ENCODE peak calls at places on chromosomes 5 and 9, in eight cellular contexts. One of them, this sample, is unnamed.

GRCh38 chr5:370959-371810 is 49.7 kb downstream of the AHRR start:
- DNase-seq in aorta: peak
- DNase-seq in GM04503: no peak
- DNase-seq in activated CD4-positive, alpha-beta memory T cell treated with anti-CD3 and anti-CD28 coated beads for 36 hours: peak
- DNase-seq in hypothalamus: no peak
- DNase-seq in SK-N-SH: no peak
- DNase-seq in caudate nucleus: no peak
- DNase-seq in endothelial cell: no peak
- DNase-seq in this sample: no peak

GRCh38 chr9:107935931-107936330 is 446.4 kb upstream of the KLF4 start:
- DNase-seq in hypothalamus: no peak
- DNase-seq in SK-N-SH: no peak
- DNase-seq in caudate nucleus: no peak
- DNase-seq in aorta: no peak
- DNase-seq in activated CD4-positive, alpha-beta memory T cell treated with anti-CD3 and anti-CD28 coated beads for 36 hours: no peak
- DNase-seq in endothelial cell: no peak
- DNase-seq in GM04503: no peak
- DNase-seq in this sample: no peak

GRCh38 chr9:71859939-71860338 is 51.1 kb downstream of the ABHD17B start:
- DNase-seq in SK-N-SH: no peak
- DNase-seq in caudate nucleus: no peak
- DNase-seq in endothelial cell: no peak
- DNase-seq in aorta: no peak
- DNase-seq in activated CD4-positive, alpha-beta memory T cell treated with anti-CD3 and anti-CD28 coated beads for 36 hours: no peak
- DNase-seq in GM04503: no peak
- DNase-seq in hypothalamus: no peak
- DNase-seq in this sample: no peak

GRCh38 chr9:105359899-105360298 is 87.9 kb upstream of the FSD1L start:
- DNase-seq in hypothalamus: no peak
- DNase-seq in activated CD4-positive, alpha-beta memory T cell treated with anti-CD3 and anti-CD28 coated beads for 36 hours: peak
- DNase-seq in endothelial cell: no peak
- DNase-seq in aorta: no peak
- DNase-seq in SK-N-SH: no peak
- DNase-seq in GM04503: no peak
- DNase-seq in caudate nucleus: no peak
- DNase-seq in this sample: no peak

GRCh38 chr5:59790399-59791130 is 103.0 kb downstream of the PDE4D start:
- DNase-seq in caudate nucleus: no peak
- DNase-seq in activated CD4-positive, alpha-beta memory T cell treated with anti-CD3 and anti-CD28 coated beads for 36 hours: no peak
- DNase-seq in endothelial cell: no peak
- DNase-seq in hypothalamus: no peak
- DNase-seq in aorta: no peak
- DNase-seq in GM04503: no peak
- DNase-seq in SK-N-SH: no peak
- DNase-seq in this sample: no peak

GRCh38 chr9:35906923-35907699 is 1.1 kb downstream of the HRCT1 start:
- DNase-seq in SK-N-SH: no peak
- DNase-seq in endothelial cell: peak
- DNase-seq in hypothalamus: no peak
- DNase-seq in caudate nucleus: no peak
- DNase-seq in aorta: peak
- DNase-seq in GM04503: peak
- DNase-seq in activated CD4-positive, alpha-beta memory T cell treated with anti-CD3 and anti-CD28 coated beads for 36 hours: no peak
- DNase-seq in this sample: no peak

GRCh38 chr5:172280937-172281336 is 2.6 kb downstream of the UBTD2 start:
- DNase-seq in endothelial cell: no peak
- DNase-seq in activated CD4-positive, alpha-beta memory T cell treated with anti-CD3 and anti-CD28 coated beads for 36 hours: no peak
- DNase-seq in GM04503: peak
- DNase-seq in aorta: no peak
- DNase-seq in hypothalamus: no peak
- DNase-seq in SK-N-SH: no peak
- DNase-seq in caudate nucleus: no peak
- DNase-seq in this sample: no peak

GRCh38 chr5:100647461-100648230 is 112.5 kb downstream of the FAM174A start:
- DNase-seq in caudate nucleus: no peak
- DNase-seq in aorta: peak
- DNase-seq in activated CD4-positive, alpha-beta memory T cell treated with anti-CD3 and anti-CD28 coated beads for 36 hours: peak
- DNase-seq in endothelial cell: no peak
- DNase-seq in hypothalamus: peak
- DNase-seq in SK-N-SH: no peak
- DNase-seq in GM04503: no peak
- DNase-seq in this sample: peak

GRCh38 chr5:138385660-138386059 is 33.2 kb downstream of the KDM3B start:
- DNase-seq in aorta: no peak
- DNase-seq in hypothalamus: no peak
- DNase-seq in GM04503: no peak
- DNase-seq in SK-N-SH: no peak
- DNase-seq in caudate nucleus: no peak
- DNase-seq in endothelial cell: no peak
- DNase-seq in activated CD4-positive, alpha-beta memory T cell treated with anti-CD3 and anti-CD28 coated beads for 36 hours: no peak
- DNase-seq in this sample: no peak

GRCh38 chr5:93583799-93584530 is 943 bp downstream of the NR2F1 start:
- DNase-seq in endothelial cell: peak
- DNase-seq in caudate nucleus: no peak
- DNase-seq in aorta: peak
- DNase-seq in hypothalamus: no peak
- DNase-seq in activated CD4-positive, alpha-beta memory T cell treated with anti-CD3 and anti-CD28 coated beads for 36 hours: peak
- DNase-seq in GM04503: no peak
- DNase-seq in SK-N-SH: peak
- DNase-seq in this sample: peak

GRCh38 chr9:118091221-118091620 is 387.0 kb downstream of the TLR4 start:
- DNase-seq in aorta: no peak
- DNase-seq in GM04503: no peak
- DNase-seq in activated CD4-positive, alpha-beta memory T cell treated with anti-CD3 and anti-CD28 coated beads for 36 hours: no peak
- DNase-seq in SK-N-SH: no peak
- DNase-seq in hypothalamus: no peak
- DNase-seq in endothelial cell: no peak
- DNase-seq in caudate nucleus: no peak
- DNase-seq in this sample: no peak

GRCh38 chr5:145983461-145983860 is 47.1 kb downstream of the SH3RF2 start:
- DNase-seq in activated CD4-positive, alpha-beta memory T cell treated with anti-CD3 and anti-CD28 coated beads for 36 hours: no peak
- DNase-seq in endothelial cell: no peak
- DNase-seq in GM04503: no peak
- DNase-seq in aorta: no peak
- DNase-seq in caudate nucleus: no peak
- DNase-seq in hypothalamus: no peak
- DNase-seq in SK-N-SH: no peak
- DNase-seq in this sample: no peak

GRCh38 chr9:105672711-105673234 is 10.5 kb downstream of the TAL2 start:
- DNase-seq in caudate nucleus: no peak
- DNase-seq in aorta: no peak
- DNase-seq in SK-N-SH: no peak
- DNase-seq in hypothalamus: no peak
- DNase-seq in activated CD4-positive, alpha-beta memory T cell treated with anti-CD3 and anti-CD28 coated beads for 36 hours: no peak
- DNase-seq in endothelial cell: no peak
- DNase-seq in GM04503: no peak
- DNase-seq in this sample: no peak

GRCh38 chr9:38257626-38258215 is 134.8 kb upstream of the ALDH1B1 start:
- DNase-seq in activated CD4-positive, alpha-beta memory T cell treated with anti-CD3 and anti-CD28 coated beads for 36 hours: no peak
- DNase-seq in caudate nucleus: no peak
- DNase-seq in endothelial cell: no peak
- DNase-seq in aorta: no peak
- DNase-seq in SK-N-SH: no peak
- DNase-seq in hypothalamus: no peak
- DNase-seq in GM04503: no peak
- DNase-seq in this sample: no peak

GRCh38 chr5:1915316-1915715 is 32.6 kb upstream of the IRX4 start:
- DNase-seq in endothelial cell: no peak
- DNase-seq in GM04503: no peak
- DNase-seq in activated CD4-positive, alpha-beta memory T cell treated with anti-CD3 and anti-CD28 coated beads for 36 hours: no peak
- DNase-seq in hypothalamus: no peak
- DNase-seq in SK-N-SH: no peak
- DNase-seq in aorta: no peak
- DNase-seq in caudate nucleus: no peak
- DNase-seq in this sample: no peak

GRCh38 chr5:93579561-93580386 is 1.2 kb downstream of the NR2F1-AS1 start:
- DNase-seq in endothelial cell: no peak
- DNase-seq in GM04503: no peak
- DNase-seq in caudate nucleus: no peak
- DNase-seq in aorta: peak
- DNase-seq in hypothalamus: no peak
- DNase-seq in SK-N-SH: peak
- DNase-seq in activated CD4-positive, alpha-beta memory T cell treated with anti-CD3 and anti-CD28 coated beads for 36 hours: peak
- DNase-seq in this sample: no peak

GRCh38 chr9:110047955-110048472 is 159.9 kb downstream of the C9orf152 start:
- DNase-seq in aorta: peak
- DNase-seq in endothelial cell: peak
- DNase-seq in GM04503: no peak
- DNase-seq in SK-N-SH: peak
- DNase-seq in caudate nucleus: no peak
- DNase-seq in activated CD4-positive, alpha-beta memory T cell treated with anti-CD3 and anti-CD28 coated beads for 36 hours: no peak
- DNase-seq in hypothalamus: no peak
- DNase-seq in this sample: no peak

GRCh38 chr5:150106669-150107068 is 20.3 kb upstream of the CSF1R start:
- DNase-seq in hypothalamus: no peak
- DNase-seq in caudate nucleus: no peak
- DNase-seq in aorta: no peak
- DNase-seq in endothelial cell: no peak
- DNase-seq in activated CD4-positive, alpha-beta memory T cell treated with anti-CD3 and anti-CD28 coated beads for 36 hours: no peak
- DNase-seq in GM04503: no peak
- DNase-seq in SK-N-SH: no peak
- DNase-seq in this sample: no peak

GRCh38 chr5:151023047-151023615 is 2.7 kb downstream of the GPX3 start:
- DNase-seq in endothelial cell: no peak
- DNase-seq in aorta: peak
- DNase-seq in hypothalamus: no peak
- DNase-seq in SK-N-SH: no peak
- DNase-seq in GM04503: no peak
- DNase-seq in activated CD4-positive, alpha-beta memory T cell treated with anti-CD3 and anti-CD28 coated beads for 36 hours: no peak
- DNase-seq in caudate nucleus: no peak
- DNase-seq in this sample: no peak

GRCh38 chr5:111922344-111922743 is 165.3 kb upstream of the NREP start:
- DNase-seq in hypothalamus: no peak
- DNase-seq in GM04503: no peak
- DNase-seq in endothelial cell: no peak
- DNase-seq in activated CD4-positive, alpha-beta memory T cell treated with anti-CD3 and anti-CD28 coated beads for 36 hours: no peak
- DNase-seq in SK-N-SH: no peak
- DNase-seq in aorta: no peak
- DNase-seq in caudate nucleus: no peak
- DNase-seq in this sample: no peak

GRCh38 chr9:12689233-12689632 is 4.0 kb upstream of the TYRP1 start:
- DNase-seq in endothelial cell: no peak
- DNase-seq in SK-N-SH: no peak
- DNase-seq in activated CD4-positive, alpha-beta memory T cell treated with anti-CD3 and anti-CD28 coated beads for 36 hours: no peak
- DNase-seq in hypothalamus: no peak
- DNase-seq in GM04503: no peak
- DNase-seq in aorta: no peak
- DNase-seq in caudate nucleus: no peak
- DNase-seq in this sample: no peak

GRCh38 chr5:124581866-124582650 is 164.4 kb downstream of the ZNF608 start:
- DNase-seq in SK-N-SH: no peak
- DNase-seq in activated CD4-positive, alpha-beta memory T cell treated with anti-CD3 and anti-CD28 coated beads for 36 hours: no peak
- DNase-seq in hypothalamus: no peak
- DNase-seq in caudate nucleus: no peak
- DNase-seq in GM04503: no peak
- DNase-seq in aorta: no peak
- DNase-seq in endothelial cell: no peak
- DNase-seq in this sample: no peak

GRCh38 chr9:35134920-35135319 is 19.3 kb upstream of the ATOSB start:
- DNase-seq in hypothalamus: no peak
- DNase-seq in activated CD4-positive, alpha-beta memory T cell treated with anti-CD3 and anti-CD28 coated beads for 36 hours: no peak
- DNase-seq in aorta: no peak
- DNase-seq in SK-N-SH: no peak
- DNase-seq in endothelial cell: no peak
- DNase-seq in GM04503: no peak
- DNase-seq in caudate nucleus: no peak
- DNase-seq in this sample: no peak

GRCh38 chr5:10046681-10047080 is 203.0 kb downstream of the ATPSCKMT start:
- DNase-seq in aorta: no peak
- DNase-seq in SK-N-SH: no peak
- DNase-seq in GM04503: no peak
- DNase-seq in hypothalamus: no peak
- DNase-seq in caudate nucleus: no peak
- DNase-seq in activated CD4-positive, alpha-beta memory T cell treated with anti-CD3 and anti-CD28 coated beads for 36 hours: no peak
- DNase-seq in endothelial cell: no peak
- DNase-seq in this sample: no peak

GRCh38 chr9:119224431-119224830 is 144.8 kb downstream of the BRINP1 start:
- DNase-seq in activated CD4-positive, alpha-beta memory T cell treated with anti-CD3 and anti-CD28 coated beads for 36 hours: no peak
- DNase-seq in hypothalamus: no peak
- DNase-seq in SK-N-SH: no peak
- DNase-seq in aorta: no peak
- DNase-seq in endothelial cell: no peak
- DNase-seq in caudate nucleus: no peak
- DNase-seq in GM04503: no peak
- DNase-seq in this sample: no peak

GRCh38 chr5:52710972-52711596 is 76.6 kb upstream of the ITGA1 start:
- DNase-seq in caudate nucleus: no peak
- DNase-seq in hypothalamus: no peak
- DNase-seq in SK-N-SH: no peak
- DNase-seq in activated CD4-positive, alpha-beta memory T cell treated with anti-CD3 and anti-CD28 coated beads for 36 hours: no peak
- DNase-seq in endothelial cell: no peak
- DNase-seq in aorta: no peak
- DNase-seq in GM04503: no peak
- DNase-seq in this sample: no peak

GRCh38 chr5:178673801-178674200 is 47.0 kb upstream of the CLK4 start:
- DNase-seq in endothelial cell: no peak
- DNase-seq in SK-N-SH: no peak
- DNase-seq in caudate nucleus: no peak
- DNase-seq in GM04503: no peak
- DNase-seq in hypothalamus: no peak
- DNase-seq in aorta: no peak
- DNase-seq in activated CD4-positive, alpha-beta memory T cell treated with anti-CD3 and anti-CD28 coated beads for 36 hours: no peak
- DNase-seq in this sample: peak

GRCh38 chr5:177162379-177162778 is 28.8 kb downstream of the NSD1 start:
- DNase-seq in SK-N-SH: no peak
- DNase-seq in GM04503: no peak
- DNase-seq in activated CD4-positive, alpha-beta memory T cell treated with anti-CD3 and anti-CD28 coated beads for 36 hours: no peak
- DNase-seq in hypothalamus: no peak
- DNase-seq in endothelial cell: no peak
- DNase-seq in aorta: no peak
- DNase-seq in caudate nucleus: no peak
- DNase-seq in this sample: no peak

GRCh38 chr9:73133921-73134407 is 17.7 kb upstream of the ANXA1 start:
- DNase-seq in hypothalamus: no peak
- DNase-seq in activated CD4-positive, alpha-beta memory T cell treated with anti-CD3 and anti-CD28 coated beads for 36 hours: no peak
- DNase-seq in GM04503: no peak
- DNase-seq in aorta: no peak
- DNase-seq in SK-N-SH: no peak
- DNase-seq in caudate nucleus: no peak
- DNase-seq in endothelial cell: no peak
- DNase-seq in this sample: peak

GRCh38 chr5:176157656-176158055 is 80.6 kb upstream of the SIMC1 start:
- DNase-seq in activated CD4-positive, alpha-beta memory T cell treated with anti-CD3 and anti-CD28 coated beads for 36 hours: no peak
- DNase-seq in aorta: no peak
- DNase-seq in caudate nucleus: no peak
- DNase-seq in endothelial cell: no peak
- DNase-seq in SK-N-SH: no peak
- DNase-seq in GM04503: peak
- DNase-seq in hypothalamus: no peak
- DNase-seq in this sample: no peak

GRCh38 chr9:131598121-131598520 is 52.8 kb downstream of the PRRT1B start:
- DNase-seq in activated CD4-positive, alpha-beta memory T cell treated with anti-CD3 and anti-CD28 coated beads for 36 hours: no peak
- DNase-seq in caudate nucleus: no peak
- DNase-seq in SK-N-SH: no peak
- DNase-seq in endothelial cell: no peak
- DNase-seq in aorta: peak
- DNase-seq in hypothalamus: peak
- DNase-seq in GM04503: no peak
- DNase-seq in this sample: no peak

This sample was measured in T47D.